ENCODE peak calls at places on chromosomes 4 and X, in ten cellular contexts. P is heart left ventricle, J is body of pancreas, T is endodermal cell, S is ascending aorta, F is choroid plexus epithelial cell, O is IMR-90, U is right lobe of liver, X is ovary, G is brain microvascular endothelial cell. R is an unnamed sample.

GRCh38 chr4:12178614-12179263 is 750.0 kb upstream of the HS3ST1 start:
- DNase-seq in P (no peak), J (no peak), T (no peak), S (no peak), F (no peak), O (no peak), U (no peak), X (no peak), G (no peak), R (no peak)

GRCh38 chr4:18051281-18051680 is 29.7 kb upstream of the LCORL start:
- DNase-seq in P (no peak), J (no peak), T (no peak), S (no peak), F (no peak), O (peak), U (no peak), X (no peak), G (no peak), R (no peak)

GRCh38 chr4:139266583-139267257 is 13.3 kb downstream of the MGARP start:
- DNase-seq in P (peak), J (peak), T (peak), S (peak), F (peak), O (peak), U (peak), X (peak), G (peak), R (peak)

GRCh38 chr4:67725132-67725531 is 24.2 kb upstream of the UBA6 start:
- DNase-seq in P (no peak), J (peak), T (no peak), S (no peak), F (no peak), O (no peak), U (no peak), X (no peak), G (no peak), R (no peak)

GRCh38 chr4:118749347-118749988 is 64.3 kb downstream of the METTL14 start:
- DNase-seq in P (no peak), J (no peak), T (no peak), S (no peak), F (no peak), O (no peak), U (peak), X (no peak), G (no peak), R (no peak)

GRCh38 chrX:150649096-150649870 is 43.9 kb upstream of the MTMR1 start:
- DNase-seq in P (peak), J (peak), T (no peak), S (no peak), F (peak), O (peak), U (no peak), X (peak), G (peak), R (no peak)

GRCh38 chr4:8391972-8392371 is 48.6 kb downstream of the ACOX3 start:
- DNase-seq in P (peak), J (peak), T (no peak), S (no peak), F (peak), O (peak), U (no peak), X (peak), G (peak), R (peak)

GRCh38 chr4:143728171-143728570 is 27.7 kb upstream of the FREM3 start:
- DNase-seq in P (no peak), J (no peak), T (no peak), S (no peak), F (peak), O (peak), U (no peak), X (no peak), G (peak), R (no peak)

GRCh38 chrX:7586126-7586525 is 256.8 kb upstream of the VCX start:
- DNase-seq in P (no peak), J (no peak), T (peak), S (no peak), F (peak), O (peak), U (no peak), X (no peak), G (peak), R (no peak)

GRCh38 chrX:10077425-10078188 is 79.2 kb upstream of the CLCN4 start:
- DNase-seq in P (no peak), J (no peak), T (no peak), S (no peak), F (peak), O (peak), U (no peak), X (no peak), G (no peak), R (no peak)

GRCh38 chr4:66829310-66829709 is 716.0 kb downstream of the CENPC start:
- DNase-seq in P (no peak), J (no peak), T (no peak), S (no peak), F (no peak), O (no peak), U (no peak), X (no peak), G (no peak), R (no peak)

GRCh38 chrX:110145854-110146253 is 142.9 kb downstream of the TMEM164 start:
- DNase-seq in P (no peak), J (peak), T (peak), S (no peak), F (peak), O (peak), U (no peak), X (no peak), G (peak), R (no peak)

GRCh38 chr4:125736057-125736456 is 421.3 kb downstream of the FAT4 start:
- DNase-seq in P (no peak), J (no peak), T (peak), S (no peak), F (peak), O (peak), U (no peak), X (no peak), G (peak), R (no peak)

GRCh38 chr4:3122081-3122563 is 47.6 kb downstream of the HTT start:
- DNase-seq in P (no peak), J (no peak), T (no peak), S (no peak), F (peak), O (peak), U (no peak), X (no peak), G (peak), R (no peak)

GRCh38 chr4:140719022-140719421 is 37.2 kb downstream of the TBC1D9 start:
- DNase-seq in P (no peak), J (no peak), T (no peak), S (no peak), F (peak), O (peak), U (no peak), X (no peak), G (peak), R (no peak)

GRCh38 chr4:16199132-16199531 is 27.1 kb downstream of the TAPT1 start:
- DNase-seq in P (no peak), J (no peak), T (no peak), S (no peak), F (peak), O (peak), U (no peak), X (no peak), G (no peak), R (no peak)

GRCh38 chrX:96436105-96436504 is 248.5 kb upstream of the DIAPH2 start:
- DNase-seq in P (no peak), J (no peak), T (no peak), S (no peak), F (peak), O (peak), U (no peak), X (no peak), G (peak), R (no peak)

GRCh38 chr4:79284893-79285292 is 41.0 kb downstream of the NAA11 start:
- DNase-seq in P (no peak), J (no peak), T (no peak), S (no peak), F (no peak), O (no peak), U (no peak), X (no peak), G (no peak), R (no peak)

GRCh38 chr4:7487464-7487863 is 52.7 kb upstream of the PSAPL1 start:
- DNase-seq in P (no peak), J (no peak), T (no peak), S (no peak), F (no peak), O (no peak), U (no peak), X (no peak), G (no peak), R (no peak)

GRCh38 chr4:98546910-98547544 is 111.4 kb downstream of the TSPAN5 start:
- DNase-seq in P (peak), J (no peak), T (no peak), S (no peak), F (peak), O (peak), U (no peak), X (peak), G (peak), R (no peak)

GRCh38 chrX:120839506-120839905 is 36.2 kb downstream of the CT47B1 start:
- DNase-seq in P (no peak), J (no peak), T (no peak), S (no peak), F (peak), O (no peak), U (no peak), X (no peak), G (peak), R (no peak)

GRCh38 chrX:48492293-48492910 is 16.4 kb upstream of the PORCN start:
- DNase-seq in P (no peak), J (no peak), T (no peak), S (no peak), F (peak), O (peak), U (no peak), X (no peak), G (peak), R (no peak)

GRCh38 chr4:9894604-9895361 is 113.3 kb downstream of the DRD5 start:
- DNase-seq in P (no peak), J (no peak), T (no peak), S (no peak), F (no peak), O (no peak), U (no peak), X (no peak), G (no peak), R (no peak)

GRCh38 chr4:9901262-9901661 is 119.8 kb downstream of the DRD5 start:
- DNase-seq in P (no peak), J (no peak), T (no peak), S (no peak), F (no peak), O (no peak), U (no peak), X (no peak), G (no peak), R (no peak)

GRCh38 chr4:9893329-9894108 is 112.1 kb downstream of the DRD5 start:
- DNase-seq in P (no peak), J (no peak), T (peak), S (no peak), F (no peak), O (no peak), U (no peak), X (no peak), G (no peak), R (no peak)

GRCh38 chr4:9898596-9899345 is 117.3 kb downstream of the DRD5 start:
- DNase-seq in P (peak), J (peak), T (peak), S (no peak), F (peak), O (peak), U (no peak), X (no peak), G (peak), R (no peak)
- TF ChIP-seq CTCF in P (peak), J (no peak), T (peak), S (peak), F (peak), O (no peak), U (peak), X (no peak), G (no peak), R (peak)

GRCh38 chrX:50962156-50962555 is 51.6 kb downstream of the BMP15 start:
- DNase-seq in P (no peak), J (no peak), T (no peak), S (no peak), F (no peak), O (no peak), U (no peak), X (no peak), G (no peak), R (no peak)
- H3K4me3 ChIP-seq in P (no peak), J (no peak), T (no peak), S (no peak), F (no peak), O (no peak), U (no peak), X (no peak), G (no peak), R (no peak)

GRCh38 chr4:71545168-71545567 is 206.3 kb downstream of the SLC4A4 start:
- DNase-seq in P (no peak), J (no peak), T (no peak), S (no peak), F (peak), O (peak), U (no peak), X (no peak), G (peak), R (no peak)

GRCh38 chr4:71538528-71538927 is 199.7 kb downstream of the SLC4A4 start:
- DNase-seq in P (no peak), J (no peak), T (no peak), S (no peak), F (no peak), O (no peak), U (no peak), X (no peak), G (no peak), R (no peak)

GRCh38 chr4:71540749-71541269 is 202.0 kb downstream of the SLC4A4 start:
- DNase-seq in P (no peak), J (no peak), T (peak), S (no peak), F (no peak), O (no peak), U (no peak), X (no peak), G (peak), R (no peak)

GRCh38 chr4:71537551-71538065 is 198.8 kb downstream of the SLC4A4 start:
- DNase-seq in P (no peak), J (no peak), T (no peak), S (no peak), F (no peak), O (no peak), U (no peak), X (no peak), G (no peak), R (no peak)

GRCh38 chr4:71541541-71541940 is 202.7 kb downstream of the SLC4A4 start:
- DNase-seq in P (no peak), J (no peak), T (no peak), S (no peak), F (no peak), O (no peak), U (no peak), X (no peak), G (no peak), R (no peak)
- TF ChIP-seq CTCF in P (no peak), J (no peak), T (no peak), S (no peak), F (no peak), O (no peak), U (no peak), X (no peak), G (no peak), R (no peak)

GRCh38 chrX:40773809-40774208 is 38.5 kb upstream of the MED14 start:
- DNase-seq in P (no peak), J (no peak), T (no peak), S (no peak), F (no peak), O (peak), U (no peak), X (no peak), G (peak), R (no peak)
- H3K4me3 ChIP-seq in P (no peak), J (no peak), T (no peak), S (no peak), F (no peak), O (no peak), U (no peak), X (no peak), G (no peak), R (no peak)

GRCh38 chr4:165393704-165394103 is 14.9 kb downstream of the CPE start:
- DNase-seq in P (no peak), J (no peak), T (no peak), S (no peak), F (no peak), O (no peak), U (no peak), X (no peak), G (no peak), R (no peak)

GRCh38 chr4:165398570-165398969 is 19.8 kb downstream of the CPE start:
- DNase-seq in P (no peak), J (peak), T (no peak), S (no peak), F (peak), O (peak), U (no peak), X (no peak), G (peak), R (no peak)

GRCh38 chr4:165394275-165394674 is 15.5 kb downstream of the CPE start:
- DNase-seq in P (no peak), J (no peak), T (no peak), S (no peak), F (peak), O (peak), U (no peak), X (no peak), G (peak), R (no peak)
- TF ChIP-seq CTCF in P (no peak), J (no peak), T (no peak), S (no peak), F (no peak), O (no peak), U (no peak), X (no peak), G (no peak), R (no peak)